ENCODE peak calls at places on chromosomes 1 and 21, in six cellular contexts. K is AML-193; V is EH; B is activated T-cell treated with anti-CD3 and anti-CD28 coated beads, Interleukin-2, amount 50 U/mL, for 72 hours; H is NT2/D1; X is fibroblast of the aortic adventitia. N is an unnamed sample.

GRCh38 chr21:36910581-36911307 is 55.7 kb downstream of the HLCS start:
- DNase-seq in K (no peak), V (peak), B (no peak), H (no peak), X (peak), N (peak)

GRCh38 chr1:169546087-169546995 is 39.9 kb downstream of the F5 start:
- DNase-seq in K (peak), V (peak), B (peak), H (peak), X (peak), N (peak)

GRCh38 chr1:202821467-202821866 is 10.7 kb downstream of the PCAT6 start:
- DNase-seq in K (no peak), V (peak), B (no peak), H (no peak), X (peak), N (peak)

GRCh38 chr1:244207935-244208244 is 156.8 kb downstream of the ZBTB18 start:
- DNase-seq in K (no peak), V (no peak), B (no peak), H (no peak), X (no peak), N (peak)

GRCh38 chr1:25737151-25737550 is 62.8 kb upstream of the SELENON start:
- DNase-seq in K (no peak), V (no peak), B (no peak), H (no peak), X (no peak), N (peak)

GRCh38 chr1:212457740-212458338 is 25.1 kb downstream of the NENF start:
- DNase-seq in K (peak), V (peak), B (peak), H (peak), X (peak), N (no peak)

GRCh38 chr1:41041866-41042265 is 20.3 kb upstream of the SLFNL1 start:
- DNase-seq in K (peak), V (no peak), B (no peak), H (no peak), X (no peak), N (peak)

GRCh38 chr1:52904590-52905375 is 16.8 kb downstream of the ECHDC2 start:
- DNase-seq in K (peak), V (peak), B (peak), H (peak), X (peak), N (peak)

GRCh38 chr1:36133484-36133883 is 8.5 kb upstream of the COL8A2 start:
- DNase-seq in K (no peak), V (peak), B (no peak), H (no peak), X (peak), N (peak)

GRCh38 chr1:5664906-5665875 is 327.0 kb downstream of the NPHP4 start:
- DNase-seq in K (no peak), V (no peak), B (no peak), H (no peak), X (no peak), N (no peak)

GRCh38 chr1:85088408-85088784 is 40.1 kb upstream of the MCOLN3 start:
- DNase-seq in K (no peak), V (peak), B (no peak), H (no peak), X (no peak), N (peak)

GRCh38 chr21:33286600-33287456 is 20.7 kb downstream of the IL10RB start:
- DNase-seq in K (no peak), V (peak), B (no peak), H (no peak), X (peak), N (peak)

GRCh38 chr1:13479171-13479856 is 34.5 kb downstream of the LRRC38 start:
- DNase-seq in K (no peak), V (no peak), B (no peak), H (no peak), X (no peak), N (no peak)

GRCh38 chr21:24369751-24370150 is 1237.5 kb downstream of the MRPL39 start:
- DNase-seq in K (no peak), V (no peak), B (no peak), H (no peak), X (no peak), N (no peak)

GRCh38 chr1:231016234-231016633 is 23.8 kb downstream of the FAM89A start:
- DNase-seq in K (no peak), V (peak), B (no peak), H (no peak), X (no peak), N (no peak)

GRCh38 chr1:234212764-234213406 is 160.4 kb upstream of the COA6 start:
- DNase-seq in K (peak), V (peak), B (peak), H (peak), X (peak), N (peak)

GRCh38 chr1:113396585-113396984 is 6.3 kb downstream of the MAGI3 start:
- DNase-seq in K (no peak), V (peak), B (no peak), H (no peak), X (peak), N (peak)

GRCh38 chr1:66022904-66023620 is 230.4 kb downstream of the PDE4B start:
- DNase-seq in K (peak), V (peak), B (no peak), H (peak), X (peak), N (peak)

GRCh38 chr1:159177273-159177907 is 6.0 kb downstream of the CADM3 start:
- DNase-seq in K (peak), V (peak), B (peak), H (peak), X (peak), N (peak)

GRCh38 chr1:244968431-244968830 is 104.1 kb upstream of the HNRNPU start:
- DNase-seq in K (no peak), V (peak), B (no peak), H (no peak), X (no peak), N (peak)